ENCODE peak calls at places on chromosomes 13 and 19, in six cellular contexts. W is HTR-8/SVneo, V is AG10803, E is left ventricle myocardium superior, P is breast epithelium, J is ovary. I is an unnamed sample.

GRCh38 chr19:55283548-55284393 is at the start of gene BRSK1:
- DNase-seq in W (peak), V (peak), E (peak), P (no peak), J (peak), I (no peak)

GRCh38 chr13:80312967-80313366 is 28.0 kb downstream of the SPRY2 start:
- DNase-seq in W (no peak), V (no peak), E (no peak), P (no peak), J (no peak), I (no peak)

GRCh38 chr19:2275588-2276428 is 6.2 kb downstream of the PEAK3 start:
- DNase-seq in W (no peak), V (no peak), E (peak), P (no peak), J (peak), I (no peak)

GRCh38 chr19:41998246-41999020 is 4.4 kb upstream of the ATP1A3 start:
- DNase-seq in W (peak), V (peak), E (peak), P (no peak), J (no peak), I (no peak)

GRCh38 chr19:41886761-41887710 is 4.1 kb downstream of the ARHGEF1 start:
- DNase-seq in W (no peak), V (no peak), E (no peak), P (no peak), J (no peak), I (no peak)

GRCh38 chr19:12772323-12772722 is 3.0 kb downstream of the HOOK2 start:
- DNase-seq in W (no peak), V (no peak), E (peak), P (no peak), J (no peak), I (no peak)

GRCh38 chr13:95301947-95302386 is 716 bp upstream of the ABCC4 start:
- DNase-seq in W (no peak), V (no peak), E (no peak), P (no peak), J (no peak), I (no peak)

GRCh38 chr19:4343056-4343844 is at the start of gene MPND:
- DNase-seq in W (peak), V (peak), E (peak), P (peak), J (peak), I (peak)

GRCh38 chr19:6773323-6773931 is 919 bp downstream of the VAV1 start:
- DNase-seq in W (no peak), V (no peak), E (peak), P (no peak), J (no peak), I (no peak)

GRCh38 chr13:112905086-112905485 is 63.9 kb upstream of the MCF2L start:
- DNase-seq in W (no peak), V (no peak), E (no peak), P (peak), J (no peak), I (no peak)

GRCh38 chr13:20672772-20673171 is 30.7 kb upstream of the IL17D start:
- DNase-seq in W (no peak), V (peak), E (no peak), P (no peak), J (no peak), I (no peak)

GRCh38 chr19:51020988-51021651 is 1.6 kb upstream of the KLK10 start:
- DNase-seq in W (peak), V (peak), E (no peak), P (no peak), J (peak), I (no peak)

GRCh38 chr19:56273563-56274117 is 1.1 kb downstream of the EDDM13 start:
- DNase-seq in W (no peak), V (peak), E (no peak), P (no peak), J (no peak), I (no peak)

GRCh38 chr19:5927439-5927821 is 13.4 kb downstream of the CAPS start:
- DNase-seq in W (no peak), V (no peak), E (no peak), P (no peak), J (no peak), I (no peak)

GRCh38 chr19:44738603-44739585 is 9.6 kb upstream of the BCL3 start:
- DNase-seq in W (no peak), V (no peak), E (no peak), P (no peak), J (peak), I (no peak)

GRCh38 chr13:111886217-111886945 is 180.6 kb upstream of the SOX1 start:
- DNase-seq in W (no peak), V (no peak), E (no peak), P (no peak), J (no peak), I (peak)

GRCh38 chr13:32902898-32903297 is 113.3 kb upstream of the KL start:
- DNase-seq in W (no peak), V (peak), E (peak), P (no peak), J (peak), I (peak)

GRCh38 chr19:15111758-15112157 is 4.6 kb downstream of the SYDE1 start:
- DNase-seq in W (no peak), V (no peak), E (no peak), P (no peak), J (no peak), I (no peak)

GRCh38 chr19:50693064-50693975 is 26.3 kb downstream of the SHANK1 start:
- DNase-seq in W (no peak), V (no peak), E (no peak), P (no peak), J (no peak), I (no peak)